ENCODE peak calls at places on chromosomes 1 and 21, in nine cellular contexts. K is ovary, M is right cardiac atrium, L is cardiac muscle cell, N is Panc1, Y is left lung, T is HCT116, W is left ventricle myocardium inferior, G is IMR-90. Q is an unnamed sample.

GRCh38 chr1:226569879-226570547 is 21.4 kb downstream of the STUM start:
- DNase-seq in K (no peak), M (no peak), L (no peak), N (no peak), Y (no peak), T (peak; percentile 27), W (no peak), G (no peak), Q (no peak)

GRCh38 chr1:65264197-65264929 is 45.0 kb upstream of the DNAJC6 start:
- DNase-seq in K (no peak), M (peak; percentile 19), L (peak; percentile 62), N (no peak), Y (no peak), T (no peak), W (peak; percentile 18), G (peak; percentile 37), Q (peak; percentile 43)

GRCh38 chr1:241551759-241552638 is 19.8 kb downstream of the KMO start:
- DNase-seq in K (no peak), M (peak; percentile 35), L (peak; percentile 57), N (no peak), Y (peak; percentile 73), T (no peak), W (peak; percentile 15), G (peak; percentile 10), Q (peak; percentile 17)

GRCh38 chr1:165696625-165697100 is 1.7 kb downstream of the ALDH9A1 start:
- DNase-seq in K (peak; percentile 28), M (no peak), L (peak; percentile 97), N (no peak), Y (no peak), T (no peak), W (no peak), G (peak; percentile 89), Q (no peak)

GRCh38 chr1:159854101-159854692 is 8.3 kb downstream of the VSIG8 start:
- DNase-seq in K (peak; percentile 79), M (peak; percentile 87), L (peak; percentile 64), N (no peak), Y (peak; percentile 85), T (no peak), W (peak; percentile 86), G (no peak), Q (peak; percentile 83)

GRCh38 chr1:1943834-1944570 is 24.9 kb upstream of the TMEM52 start:
- DNase-seq in K (peak; percentile 66), M (peak; percentile 56), L (peak; percentile 42), N (no peak), Y (no peak), T (peak; percentile 35), W (no peak), G (no peak), Q (peak; percentile 62)

GRCh38 chr1:8939362-8939995 is 6.2 kb upstream of the CA6 start:
- DNase-seq in K (no peak), M (no peak), L (no peak), N (no peak), Y (no peak), T (no peak), W (no peak), G (peak; percentile 42), Q (no peak)

GRCh38 chr1:243575070-243575469 is 275.0 kb downstream of the AKT3 start:
- DNase-seq in K (no peak), M (no peak), L (no peak), N (no peak), Y (no peak), T (no peak), W (no peak), G (peak; percentile 41), Q (no peak)

GRCh38 chr1:236833593-236833992 is 38.5 kb downstream of the MTR start:
- DNase-seq in K (no peak), M (no peak), L (no peak), N (no peak), Y (no peak), T (no peak), W (no peak), G (no peak), Q (no peak)

GRCh38 chr1:168613038-168613451 is 36.6 kb downstream of the XCL1 start:
- DNase-seq in K (no peak), M (no peak), L (no peak), N (no peak), Y (no peak), T (no peak), W (no peak), G (no peak), Q (no peak)

GRCh38 chr1:10050611-10051010 is 17.9 kb downstream of the UBE4B start:
- DNase-seq in K (no peak), M (no peak), L (peak; percentile 28), N (no peak), Y (no peak), T (no peak), W (no peak), G (no peak), Q (no peak)

GRCh38 chr1:183640193-183640592 is 4.6 kb upstream of the ARPC5 start:
- DNase-seq in K (no peak), M (no peak), L (no peak), N (no peak), Y (no peak), T (no peak), W (no peak), G (no peak), Q (no peak)

GRCh38 chr1:10663668-10664035 is 132.8 kb downstream of the CASZ1 start:
- DNase-seq in K (peak; percentile 74), M (peak; percentile 72), L (peak; percentile 36), N (no peak), Y (peak; percentile 60), T (no peak), W (peak; percentile 61), G (peak; percentile 10), Q (peak; percentile 57)

GRCh38 chr1:15843826-15844572 is 3.5 kb upstream of the SPEN start:
- DNase-seq in K (no peak), M (no peak), L (no peak), N (no peak), Y (no peak), T (no peak), W (no peak), G (no peak), Q (no peak)

GRCh38 chr1:28895896-28896608 is 18.3 kb upstream of the EPB41 start:
- DNase-seq in K (no peak), M (no peak), L (peak; percentile 26), N (no peak), Y (no peak), T (no peak), W (no peak), G (peak; percentile 36), Q (no peak)

DNA sequence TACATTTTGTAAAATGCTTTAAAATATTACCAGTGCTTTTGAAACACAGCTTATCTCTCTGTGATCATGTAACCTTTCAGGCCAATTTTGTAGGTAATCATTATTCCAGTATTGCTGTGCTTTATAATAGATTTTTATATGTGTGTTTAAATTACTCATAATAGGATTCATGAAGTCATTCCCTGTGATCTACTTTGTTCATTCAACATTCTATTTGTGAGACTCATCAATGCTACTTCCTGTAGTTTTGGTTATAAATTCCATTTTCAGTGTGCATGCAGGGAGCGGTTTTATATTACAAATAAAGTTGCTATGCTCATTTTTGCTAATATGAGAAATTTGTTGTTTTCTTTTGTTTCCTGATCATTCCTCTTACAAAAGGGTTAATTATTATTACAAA is 4.1 kb upstream of the OR2M5 start:
- DNase-seq in K (no peak), M (no peak), L (no peak), N (no peak), Y (no peak), T (no peak), W (no peak), G (no peak), Q (no peak)
- H3K9me3 ChIP-seq in K (no peaks in the 10 kb centered on the region), M (no peaks in the 10 kb centered on the region), L (no peaks in the 10 kb centered on the region), N (no peaks in the 10 kb centered on the region), Y (peaks cover 5% of the 10 kb centered on the region), T (peaks cover 6% of the 10 kb centered on the region), W (no peaks in the 10 kb centered on the region), G (peaks cover 12% of the 10 kb centered on the region), Q (peaks cover under 1% of the 10 kb centered on the region)

DNA sequence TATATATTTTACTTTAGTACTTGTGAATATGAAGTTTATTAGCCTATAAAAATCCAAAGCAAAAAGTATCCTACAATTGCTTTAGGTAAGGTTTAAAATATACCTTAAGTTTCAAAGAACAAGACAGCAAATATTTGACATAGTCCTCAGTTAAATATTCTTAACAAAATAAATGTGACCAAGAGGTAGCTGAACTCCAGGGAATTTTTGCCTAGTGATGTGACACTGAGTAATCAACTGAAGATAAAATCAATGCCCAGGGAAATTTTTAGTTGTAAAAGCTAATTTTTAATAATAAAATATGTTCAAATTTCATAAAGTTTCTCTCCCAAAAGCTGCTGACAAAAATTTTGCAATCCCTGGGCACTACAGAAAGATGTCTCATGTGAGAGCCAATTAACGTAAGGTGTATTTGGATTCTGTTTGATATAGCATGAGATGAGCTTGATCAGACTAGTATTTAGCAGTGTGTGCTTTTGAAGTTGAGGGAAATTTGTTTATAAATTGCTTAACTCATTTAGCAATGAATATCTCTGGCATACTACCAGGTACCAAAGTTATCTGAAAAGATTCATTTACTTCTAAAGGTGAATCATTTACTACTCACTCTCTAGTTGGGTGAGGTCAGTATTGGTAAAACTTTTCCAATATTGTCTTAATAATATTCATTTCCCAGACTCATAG is 80.2 kb upstream of the PALMD start:
- DNase-seq in K (no peak), M (no peak), L (no peak), N (no peak), Y (no peak), T (no peak), W (no peak), G (peak; percentile 49), Q (no peak)
- H3K4me3 ChIP-seq in K (no peak overlapping the region), M (no peak overlapping the region), L (no peak overlapping the region), N (no peak overlapping the region), Y (no peak overlapping the region), T (no peak overlapping the region), W (no peak overlapping the region), G (no peak overlapping the region), Q (no peak overlapping the region)

GRCh38 chr21:25579402-25580016 is 27.8 kb downstream of the MRPL39 start:
- DNase-seq in K (no peak), M (no peak), L (no peak), N (no peak), Y (no peak), T (no peak), W (no peak), G (no peak), Q (no peak)
- H3K27ac ChIP-seq in K (no peak overlapping the region), M (no peak overlapping the region), L (no peak overlapping the region), N (no peak overlapping the region), Y (no peak overlapping the region), T (no peak overlapping the region), W (no peak overlapping the region), G (no peak overlapping the region), Q (no peak overlapping the region)

GRCh38 chr1:39679821-39680220 is 7.9 kb upstream of the NT5C1A start:
- DNase-seq in K (no peak), M (no peak), L (no peak), N (no peak), Y (no peak), T (no peak), W (no peak), G (no peak), Q (no peak)

GRCh38 chr1:39681294-39681693 is 9.4 kb upstream of the NT5C1A start:
- DNase-seq in K (no peak), M (no peak), L (no peak), N (no peak), Y (no peak), T (no peak), W (no peak), G (no peak), Q (no peak)

GRCh38 chr1:39683591-39684312 is 7.5 kb downstream of the HPCAL4 start:
- DNase-seq in K (peak; percentile 51), M (peak; percentile 73), L (peak; percentile 48), N (no peak), Y (no peak), T (no peak), W (peak; percentile 40), G (no peak), Q (peak; percentile 25)

GRCh38 chr1:39680751-39681150 is 8.8 kb upstream of the NT5C1A start:
- DNase-seq in K (no peak), M (no peak), L (no peak), N (no peak), Y (no peak), T (no peak), W (no peak), G (no peak), Q (no peak)

GRCh38 chr1:39681999-39682398 is 9.2 kb downstream of the HPCAL4 start:
- DNase-seq in K (no peak), M (no peak), L (no peak), N (no peak), Y (no peak), T (no peak), W (no peak), G (no peak), Q (no peak)
- H3K9me3 ChIP-seq in K (no peaks in the 10 kb centered on the region), M (no peaks in the 10 kb centered on the region), L (no peaks in the 10 kb centered on the region), N (no peaks in the 10 kb centered on the region), Y (no peaks in the 10 kb centered on the region), T (no peaks in the 10 kb centered on the region), W (no peaks in the 10 kb centered on the region), G (peaks cover 4% of the 10 kb centered on the region), Q (no peaks in the 10 kb centered on the region)

Q was measured in heart right ventricle.